ENCODE peak calls at places on chromosomes 11 and 22, in ten cellular contexts. One of them, this sample, is unnamed.

GRCh38 chr22:48745842-48746788 is 1081.6 kb downstream of the BRD1 start:
- DNase-seq in adrenal gland: no peak
- DNase-seq in CD8-positive, alpha-beta memory T cell: no peak
- DNase-seq in upper lobe of right lung: no peak
- DNase-seq in thyroid gland: peak; percentile 23
- DNase-seq in SK-N-SH: no peak
- DNase-seq in aorta: peak; percentile 66
- DNase-seq in naive thymus-derived CD4-positive, alpha-beta T cell: no peak
- DNase-seq in fibroblast of lung: no peak
- DNase-seq in right lobe of liver: no peak
- DNase-seq in this sample: peak; percentile 42

GRCh38 chr22:40609216-40609615 is 27.3 kb downstream of the MRTFA start:
- DNase-seq in adrenal gland: no peak
- DNase-seq in CD8-positive, alpha-beta memory T cell: no peak
- DNase-seq in upper lobe of right lung: no peak
- DNase-seq in thyroid gland: no peak
- DNase-seq in SK-N-SH: no peak
- DNase-seq in aorta: no peak
- DNase-seq in naive thymus-derived CD4-positive, alpha-beta T cell: no peak
- DNase-seq in fibroblast of lung: no peak
- DNase-seq in right lobe of liver: no peak
- DNase-seq in this sample: no peak

GRCh38 chr11:106133529-106133928 is 56.1 kb downstream of the AASDHPPT start:
- DNase-seq in adrenal gland: peak; percentile 4
- DNase-seq in CD8-positive, alpha-beta memory T cell: no peak
- DNase-seq in upper lobe of right lung: no peak
- DNase-seq in thyroid gland: no peak
- DNase-seq in SK-N-SH: no peak
- DNase-seq in aorta: no peak
- DNase-seq in naive thymus-derived CD4-positive, alpha-beta T cell: no peak
- DNase-seq in fibroblast of lung: peak; percentile 26
- DNase-seq in right lobe of liver: no peak
- DNase-seq in this sample: no peak

GRCh38 chr22:32476804-32477203 is 2.2 kb downstream of the FBXO7 start:
- DNase-seq in adrenal gland: no peak
- DNase-seq in CD8-positive, alpha-beta memory T cell: no peak
- DNase-seq in upper lobe of right lung: no peak
- DNase-seq in thyroid gland: no peak
- DNase-seq in SK-N-SH: no peak
- DNase-seq in aorta: no peak
- DNase-seq in naive thymus-derived CD4-positive, alpha-beta T cell: no peak
- DNase-seq in fibroblast of lung: no peak
- DNase-seq in right lobe of liver: no peak
- DNase-seq in this sample: no peak

GRCh38 chr11:100981196-100981824 is 148.3 kb downstream of the PGR start:
- DNase-seq in adrenal gland: peak; percentile 20
- DNase-seq in CD8-positive, alpha-beta memory T cell: no peak
- DNase-seq in upper lobe of right lung: no peak
- DNase-seq in thyroid gland: no peak
- DNase-seq in SK-N-SH: no peak
- DNase-seq in aorta: no peak
- DNase-seq in naive thymus-derived CD4-positive, alpha-beta T cell: no peak
- DNase-seq in fibroblast of lung: no peak
- DNase-seq in right lobe of liver: no peak
- DNase-seq in this sample: no peak

GRCh38 chr11:128297111-128297651 is 290.2 kb downstream of the ETS1 start:
- DNase-seq in adrenal gland: no peak
- DNase-seq in CD8-positive, alpha-beta memory T cell: no peak
- DNase-seq in upper lobe of right lung: no peak
- DNase-seq in thyroid gland: no peak
- DNase-seq in SK-N-SH: no peak
- DNase-seq in aorta: no peak
- DNase-seq in naive thymus-derived CD4-positive, alpha-beta T cell: peak; percentile 48
- DNase-seq in fibroblast of lung: no peak
- DNase-seq in right lobe of liver: no peak
- DNase-seq in this sample: peak; percentile 78

GRCh38 chr11:61922539-61922938 is 5.2 kb upstream of the RAB3IL1 start:
- DNase-seq in adrenal gland: peak; percentile 56
- DNase-seq in CD8-positive, alpha-beta memory T cell: no peak
- DNase-seq in upper lobe of right lung: no peak
- DNase-seq in thyroid gland: peak; percentile 33
- DNase-seq in SK-N-SH: peak; percentile 88
- DNase-seq in aorta: peak; percentile 87
- DNase-seq in naive thymus-derived CD4-positive, alpha-beta T cell: no peak
- DNase-seq in fibroblast of lung: peak; percentile 82
- DNase-seq in right lobe of liver: no peak
- DNase-seq in this sample: peak; percentile 81

GRCh38 chr22:45604239-45604711 is 67.4 kb upstream of the ATXN10 start:
- DNase-seq in adrenal gland: peak; percentile 49
- DNase-seq in CD8-positive, alpha-beta memory T cell: no peak
- DNase-seq in upper lobe of right lung: no peak
- DNase-seq in thyroid gland: no peak
- DNase-seq in SK-N-SH: no peak
- DNase-seq in aorta: no peak
- DNase-seq in naive thymus-derived CD4-positive, alpha-beta T cell: no peak
- DNase-seq in fibroblast of lung: no peak
- DNase-seq in right lobe of liver: no peak
- DNase-seq in this sample: peak; percentile 61

GRCh38 chr11:67055812-67056211 is 835 bp upstream of the RHOD start:
- DNase-seq in adrenal gland: no peak
- DNase-seq in CD8-positive, alpha-beta memory T cell: no peak
- DNase-seq in upper lobe of right lung: peak; percentile 79
- DNase-seq in thyroid gland: peak; percentile 72
- DNase-seq in SK-N-SH: no peak
- DNase-seq in aorta: no peak
- DNase-seq in naive thymus-derived CD4-positive, alpha-beta T cell: no peak
- DNase-seq in fibroblast of lung: no peak
- DNase-seq in right lobe of liver: no peak
- DNase-seq in this sample: no peak

GRCh38 chr11:119222308-119222707 is 16.2 kb downstream of the CBL start:
- DNase-seq in adrenal gland: peak; percentile 13
- DNase-seq in CD8-positive, alpha-beta memory T cell: no peak
- DNase-seq in upper lobe of right lung: no peak
- DNase-seq in thyroid gland: no peak
- DNase-seq in SK-N-SH: peak; percentile 31
- DNase-seq in aorta: no peak
- DNase-seq in naive thymus-derived CD4-positive, alpha-beta T cell: no peak
- DNase-seq in fibroblast of lung: peak; percentile 86
- DNase-seq in right lobe of liver: no peak
- DNase-seq in this sample: peak; percentile 16

GRCh38 chr11:43197357-43197756 is 114.4 kb upstream of the API5 start:
- DNase-seq in adrenal gland: no peak
- DNase-seq in CD8-positive, alpha-beta memory T cell: no peak
- DNase-seq in upper lobe of right lung: no peak
- DNase-seq in thyroid gland: no peak
- DNase-seq in SK-N-SH: no peak
- DNase-seq in aorta: no peak
- DNase-seq in naive thymus-derived CD4-positive, alpha-beta T cell: no peak
- DNase-seq in fibroblast of lung: no peak
- DNase-seq in right lobe of liver: no peak
- DNase-seq in this sample: no peak

GRCh38 chr11:134854391-134854991 is 442.4 kb upstream of the B3GAT1 start:
- DNase-seq in adrenal gland: no peak
- DNase-seq in CD8-positive, alpha-beta memory T cell: no peak
- DNase-seq in upper lobe of right lung: no peak
- DNase-seq in thyroid gland: no peak
- DNase-seq in SK-N-SH: no peak
- DNase-seq in aorta: no peak
- DNase-seq in naive thymus-derived CD4-positive, alpha-beta T cell: no peak
- DNase-seq in fibroblast of lung: no peak
- DNase-seq in right lobe of liver: no peak
- DNase-seq in this sample: no peak

GRCh38 chr11:9176550-9176949 is 85.2 kb upstream of the SCUBE2 start:
- DNase-seq in adrenal gland: no peak
- DNase-seq in CD8-positive, alpha-beta memory T cell: no peak
- DNase-seq in upper lobe of right lung: no peak
- DNase-seq in thyroid gland: no peak
- DNase-seq in SK-N-SH: no peak
- DNase-seq in aorta: no peak
- DNase-seq in naive thymus-derived CD4-positive, alpha-beta T cell: no peak
- DNase-seq in fibroblast of lung: no peak
- DNase-seq in right lobe of liver: no peak
- DNase-seq in this sample: no peak
- H3K36me3 ChIP-seq in adrenal gland: no peaks in the 10 kb centered on the region
- H3K36me3 ChIP-seq in CD8-positive, alpha-beta memory T cell: peaks cover 12% of the 10 kb centered on the region
- H3K36me3 ChIP-seq in upper lobe of right lung: peaks cover 41% of the 10 kb centered on the region
- H3K36me3 ChIP-seq in thyroid gland: peaks cover 12% of the 10 kb centered on the region
- H3K36me3 ChIP-seq in SK-N-SH: peaks cover 22% of the 10 kb centered on the region
- H3K36me3 ChIP-seq in aorta: peaks cover 15% of the 10 kb centered on the region
- H3K36me3 ChIP-seq in naive thymus-derived CD4-positive, alpha-beta T cell: no peaks in the 10 kb centered on the region
- H3K36me3 ChIP-seq in fibroblast of lung: peaks cover 10% of the 10 kb centered on the region
- H3K36me3 ChIP-seq in right lobe of liver: peaks cover 4% of the 10 kb centered on the region
- H3K36me3 ChIP-seq in this sample: peaks cover 20% of the 10 kb centered on the region

DNA sequence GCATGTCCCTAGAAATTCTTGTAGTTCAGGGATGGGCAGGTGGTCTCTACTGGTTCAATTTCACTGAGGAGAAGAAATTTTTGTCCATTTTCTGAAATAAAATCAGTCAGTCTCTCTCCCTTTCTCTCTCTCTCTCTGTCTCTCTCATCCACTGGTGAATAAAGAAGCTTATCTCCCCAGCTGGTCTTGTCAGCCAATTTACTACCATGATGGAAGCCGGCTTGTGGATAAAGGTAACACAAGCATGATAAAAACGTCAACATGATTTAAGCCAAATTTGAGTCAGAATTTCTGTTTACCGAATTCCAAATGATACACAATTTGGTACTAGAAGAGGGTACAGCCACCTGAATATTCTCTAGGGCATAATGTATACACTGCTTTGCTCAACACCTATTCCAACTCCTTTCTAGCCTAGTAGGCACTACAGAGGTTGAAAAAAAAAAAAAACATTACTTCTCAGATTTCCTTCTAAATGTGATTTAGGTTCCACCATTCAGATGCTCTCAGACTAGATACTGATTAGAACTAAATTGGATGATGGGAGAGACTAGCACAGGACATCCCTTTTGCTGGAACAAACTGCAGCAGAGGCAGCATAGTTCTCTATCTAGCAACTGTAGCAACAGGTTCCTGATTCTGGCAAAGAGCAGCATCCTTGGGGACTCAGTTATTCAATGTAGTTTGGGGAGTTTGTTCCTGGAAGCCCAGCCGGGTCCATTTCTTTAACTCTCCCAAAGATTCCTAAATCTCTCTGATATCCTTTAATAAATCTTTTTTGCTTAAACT is 18.8 kb downstream of the PAK1 start:
- DNase-seq in adrenal gland: no peak
- DNase-seq in CD8-positive, alpha-beta memory T cell: no peak
- DNase-seq in upper lobe of right lung: no peak
- DNase-seq in thyroid gland: no peak
- DNase-seq in SK-N-SH: peak; percentile 60
- DNase-seq in aorta: no peak
- DNase-seq in naive thymus-derived CD4-positive, alpha-beta T cell: no peak
- DNase-seq in fibroblast of lung: no peak
- DNase-seq in right lobe of liver: no peak
- DNase-seq in this sample: no peak
- H3K4me1 ChIP-seq in adrenal gland: peaks cover 6% of the 10 kb centered on the region
- H3K4me1 ChIP-seq in CD8-positive, alpha-beta memory T cell: peaks cover under 1% of the 10 kb centered on the region
- H3K4me1 ChIP-seq in upper lobe of right lung: peaks cover 3% of the 10 kb centered on the region
- H3K4me1 ChIP-seq in thyroid gland: peaks cover 7% of the 10 kb centered on the region
- H3K4me1 ChIP-seq in SK-N-SH: peaks cover 3% of the 10 kb centered on the region
- H3K4me1 ChIP-seq in aorta: no peaks in the 10 kb centered on the region
- H3K4me1 ChIP-seq in naive thymus-derived CD4-positive, alpha-beta T cell: no peaks in the 10 kb centered on the region
- H3K4me1 ChIP-seq in fibroblast of lung: no peaks in the 10 kb centered on the region
- H3K4me1 ChIP-seq in right lobe of liver: no peaks in the 10 kb centered on the region
- H3K4me1 ChIP-seq in this sample: no peaks in the 10 kb centered on the region

GRCh38 chr22:24358105-24358836 is 69.1 kb upstream of the ADORA2A start:
- DNase-seq in adrenal gland: no peak
- DNase-seq in CD8-positive, alpha-beta memory T cell: no peak
- DNase-seq in upper lobe of right lung: no peak
- DNase-seq in thyroid gland: no peak
- DNase-seq in SK-N-SH: no peak
- DNase-seq in aorta: no peak
- DNase-seq in naive thymus-derived CD4-positive, alpha-beta T cell: no peak
- DNase-seq in fibroblast of lung: no peak
- DNase-seq in right lobe of liver: no peak
- DNase-seq in this sample: no peak
- H3K36me3 ChIP-seq in adrenal gland: no peaks in the 10 kb centered on the region
- H3K36me3 ChIP-seq in CD8-positive, alpha-beta memory T cell: peaks cover 9% of the 10 kb centered on the region
- H3K36me3 ChIP-seq in upper lobe of right lung: peaks cover 52% of the 10 kb centered on the region
- H3K36me3 ChIP-seq in thyroid gland: peaks cover 4% of the 10 kb centered on the region
- H3K36me3 ChIP-seq in SK-N-SH: peaks cover 42% of the 10 kb centered on the region
- H3K36me3 ChIP-seq in aorta: peaks cover 3% of the 10 kb centered on the region
- H3K36me3 ChIP-seq in naive thymus-derived CD4-positive, alpha-beta T cell: peaks cover 5% of the 10 kb centered on the region
- H3K36me3 ChIP-seq in fibroblast of lung: no peaks in the 10 kb centered on the region
- H3K36me3 ChIP-seq in right lobe of liver: peaks cover 5% of the 10 kb centered on the region
- H3K36me3 ChIP-seq in this sample: peaks cover 70% of the 10 kb centered on the region

DNA sequence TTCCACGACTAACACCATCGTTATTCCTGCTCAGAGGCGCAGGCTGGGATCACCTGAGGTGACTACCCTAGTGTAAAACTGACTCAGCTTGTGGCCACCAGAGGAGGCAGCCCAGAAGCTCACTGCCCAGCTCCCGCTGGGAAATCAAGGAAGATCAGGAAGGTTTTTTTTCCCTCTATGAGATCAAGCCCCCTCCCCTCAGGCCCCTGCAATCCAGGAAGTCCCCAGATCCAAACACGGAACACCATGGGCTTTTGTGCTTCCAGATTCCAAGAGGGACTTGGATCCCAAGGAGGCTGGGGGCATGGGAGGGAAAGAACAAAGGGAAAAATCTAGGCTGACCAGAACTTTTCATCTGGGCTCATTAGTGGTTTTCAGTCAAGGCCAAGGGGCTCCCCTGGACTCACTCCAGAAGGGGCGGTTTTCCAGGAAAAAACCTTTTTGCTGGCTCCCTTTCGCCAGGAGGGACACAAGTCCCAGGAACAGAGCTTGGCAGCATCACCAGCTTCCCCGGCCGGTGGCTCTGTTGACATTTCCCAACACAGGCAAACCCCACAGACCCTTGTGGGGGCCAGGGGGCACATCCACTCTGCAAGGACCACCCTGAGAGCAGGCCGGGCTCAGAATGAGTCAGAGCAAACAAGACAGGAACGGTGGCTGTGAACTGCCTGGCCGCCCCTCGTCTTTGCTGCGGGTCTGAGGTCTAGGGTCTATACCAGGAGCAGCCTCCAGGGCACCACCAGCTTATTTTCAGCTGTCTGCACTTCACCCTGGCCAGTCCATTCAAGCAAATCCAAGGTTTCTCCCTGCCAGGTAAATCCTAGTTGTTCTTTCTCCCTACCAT is 36.8 kb downstream of the MYH9 start:
- DNase-seq in adrenal gland: peak; percentile 67
- DNase-seq in CD8-positive, alpha-beta memory T cell: no peak
- DNase-seq in upper lobe of right lung: no peak
- DNase-seq in thyroid gland: peak; percentile 45
- DNase-seq in SK-N-SH: no peak
- DNase-seq in aorta: no peak
- DNase-seq in naive thymus-derived CD4-positive, alpha-beta T cell: no peak
- DNase-seq in fibroblast of lung: peak; percentile 82
- DNase-seq in right lobe of liver: peak; percentile 71
- DNase-seq in this sample: peak; percentile 99
- H3K4me1 ChIP-seq in adrenal gland: peaks cover 74% of the 10 kb centered on the region
- H3K4me1 ChIP-seq in CD8-positive, alpha-beta memory T cell: peaks cover 92% of the 10 kb centered on the region
- H3K4me1 ChIP-seq in upper lobe of right lung: peaks cover 93% of the 10 kb centered on the region
- H3K4me1 ChIP-seq in thyroid gland: peaks cover 43% of the 10 kb centered on the region
- H3K4me1 ChIP-seq in SK-N-SH: peaks cover 29% of the 10 kb centered on the region
- H3K4me1 ChIP-seq in aorta: peaks cover 2% of the 10 kb centered on the region
- H3K4me1 ChIP-seq in naive thymus-derived CD4-positive, alpha-beta T cell: peaks cover 81% of the 10 kb centered on the region
- H3K4me1 ChIP-seq in fibroblast of lung: peaks cover 42% of the 10 kb centered on the region
- H3K4me1 ChIP-seq in right lobe of liver: peaks cover 53% of the 10 kb centered on the region
- H3K4me1 ChIP-seq in this sample: peaks cover 72% of the 10 kb centered on the region